ENCODE peak calls at places on chromosomes 7 and 10, in six cellular contexts. M is HepG2, F is A549, A is endothelial cell of umbilical vein, X is K562, N is GM12878. P is an unnamed sample.

GRCh38 chr10:67697646-67698245 is 1.8 kb upstream of the CTNNA3 start:
- DNase-seq in X (peak), N (no peak), A (peak), F (peak), M (peak), P (peak)

GRCh38 chr7:96401200-96401599 is 79.3 kb upstream of the SLC25A13 start:
- DNase-seq in N (no peak), F (no peak), M (peak), A (peak), X (no peak), P (peak)

GRCh38 chr10:44723654-44724053 is 187.5 kb upstream of the TMEM72 start:
- DNase-seq in M (no peak), A (no peak), N (no peak), X (no peak), F (no peak), P (no peak)

GRCh38 chr10:14200645-14201534 is 129.8 kb downstream of the FRMD4A start:
- DNase-seq in F (no peak), A (no peak), N (no peak), M (no peak), X (peak), P (peak)

GRCh38 chr7:85695041-85695990 is 508.5 kb upstream of the SEMA3D start:
- DNase-seq in X (no peak), N (no peak), M (no peak), A (no peak), F (peak), P (no peak)

GRCh38 chr7:95899919-95900513 is 127.7 kb downstream of the DYNC1I1 start:
- DNase-seq in F (no peak), N (no peak), M (peak), X (peak), A (no peak), P (peak)

GRCh38 chr7:117158941-117159705 is 163.7 kb downstream of the WNT2 start:
- DNase-seq in X (no peak), M (no peak), N (no peak), A (no peak), F (no peak), P (no peak)

GRCh38 chr7:47480576-47481538 is 101.1 kb downstream of the TNS3 start:
- DNase-seq in A (no peak), F (no peak), M (no peak), N (peak), X (no peak), P (no peak)

GRCh38 chr10:21014141-21014540 is 117.0 kb upstream of the NEBL start:
- DNase-seq in M (no peak), A (no peak), X (no peak), N (no peak), F (no peak), P (no peak)

GRCh38 chr10:110641256-110641655 is 2.9 kb upstream of the RBM20 start:
- DNase-seq in A (no peak), N (no peak), X (peak), F (peak), M (peak), P (peak)

GRCh38 chr10:31272841-31273240 is 46.2 kb upstream of the ZEB1 start:
- DNase-seq in M (no peak), F (no peak), N (no peak), X (no peak), A (no peak), P (no peak)

GRCh38 chr7:131012477-131013031 is 278.5 kb upstream of the KLF14 start:
- DNase-seq in F (no peak), M (no peak), A (no peak), N (no peak), X (peak), P (no peak)

GRCh38 chr10:133258066-133258817 is 18.4 kb downstream of the ADAM8 start:
- DNase-seq in F (no peak), A (no peak), X (no peak), N (no peak), M (no peak), P (peak)

GRCh38 chr7:117262546-117262945 is 60.3 kb downstream of the WNT2 start:
- DNase-seq in M (no peak), N (no peak), X (no peak), A (no peak), F (no peak), P (no peak)

GRCh38 chr10:4708123-4708759 is 117.8 kb upstream of the AKR1E2 start:
- DNase-seq in X (peak), N (no peak), A (no peak), M (peak), F (no peak), P (peak)

GRCh38 chr10:94076325-94076841 is 82.7 kb downstream of the PLCE1 start:
- DNase-seq in F (peak), A (no peak), M (peak), X (no peak), N (no peak), P (no peak)

GRCh38 chr7:102916881-102917280 is 4.1 kb downstream of the LRRC17 start:
- DNase-seq in X (no peak), M (no peak), N (no peak), A (no peak), F (no peak), P (no peak)

GRCh38 chr10:91799580-91799975 is 1.4 kb downstream of the TNKS2 start:
- DNase-seq in A (no peak), F (peak), N (no peak), M (no peak), X (no peak), P (no peak)

GRCh38 chr10:47141349-47141748 is 158.6 kb upstream of the GDF10 start:
- DNase-seq in M (no peak), F (no peak), A (no peak), N (no peak), X (no peak), P (no peak)

GRCh38 chr10:58627392-58627791 is 114.7 kb downstream of the BICC1 start:
- DNase-seq in N (no peak), M (no peak), F (no peak), X (no peak), A (no peak), P (no peak)
- TF ChIP-seq MYC in N (no peak), M (no peak), F (no peak), X (no peak), A (no peak), P (no peak)

DNA sequence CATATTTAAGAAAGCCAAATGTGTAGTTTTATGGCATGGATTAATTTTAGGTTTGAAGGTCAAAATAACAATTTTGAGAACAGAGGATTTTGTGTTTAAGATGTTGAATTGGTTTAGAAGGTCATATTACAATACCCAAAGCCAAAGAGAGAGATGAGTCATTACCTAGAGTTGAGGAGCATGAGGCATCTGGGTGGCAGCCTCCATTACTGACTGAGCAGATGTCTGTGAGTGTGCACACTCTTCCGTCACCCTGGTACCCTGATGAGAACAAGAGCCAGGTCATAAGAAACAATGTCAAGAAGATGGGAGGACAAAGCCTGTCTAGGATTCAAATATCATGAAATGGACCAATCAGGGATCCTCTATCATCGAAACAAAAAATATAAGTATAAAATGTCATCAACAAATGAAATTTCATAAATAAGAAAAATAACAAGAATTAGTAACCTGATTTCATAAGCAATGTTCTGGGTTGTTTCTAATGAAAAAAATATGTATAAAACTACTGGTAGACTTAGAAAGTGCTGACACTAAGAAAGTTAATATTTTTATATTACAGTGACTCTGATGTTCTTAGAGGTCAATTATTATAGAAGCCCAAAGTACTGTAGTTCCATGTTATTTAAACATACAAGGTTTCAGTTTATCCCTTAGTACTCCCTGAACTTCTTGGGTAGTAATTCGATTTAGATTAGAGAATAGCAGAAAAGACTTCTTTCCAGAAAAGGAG is 20.0 kb downstream of the CUBN start:
- DNase-seq in N (no peak), M (no peak), A (peak), X (peak), F (peak), P (peak)
- TF ChIP-seq MAX in N (no peak), M (no peak), A (no peak), X (no peak), F (no peak), P (no peak)

DNA sequence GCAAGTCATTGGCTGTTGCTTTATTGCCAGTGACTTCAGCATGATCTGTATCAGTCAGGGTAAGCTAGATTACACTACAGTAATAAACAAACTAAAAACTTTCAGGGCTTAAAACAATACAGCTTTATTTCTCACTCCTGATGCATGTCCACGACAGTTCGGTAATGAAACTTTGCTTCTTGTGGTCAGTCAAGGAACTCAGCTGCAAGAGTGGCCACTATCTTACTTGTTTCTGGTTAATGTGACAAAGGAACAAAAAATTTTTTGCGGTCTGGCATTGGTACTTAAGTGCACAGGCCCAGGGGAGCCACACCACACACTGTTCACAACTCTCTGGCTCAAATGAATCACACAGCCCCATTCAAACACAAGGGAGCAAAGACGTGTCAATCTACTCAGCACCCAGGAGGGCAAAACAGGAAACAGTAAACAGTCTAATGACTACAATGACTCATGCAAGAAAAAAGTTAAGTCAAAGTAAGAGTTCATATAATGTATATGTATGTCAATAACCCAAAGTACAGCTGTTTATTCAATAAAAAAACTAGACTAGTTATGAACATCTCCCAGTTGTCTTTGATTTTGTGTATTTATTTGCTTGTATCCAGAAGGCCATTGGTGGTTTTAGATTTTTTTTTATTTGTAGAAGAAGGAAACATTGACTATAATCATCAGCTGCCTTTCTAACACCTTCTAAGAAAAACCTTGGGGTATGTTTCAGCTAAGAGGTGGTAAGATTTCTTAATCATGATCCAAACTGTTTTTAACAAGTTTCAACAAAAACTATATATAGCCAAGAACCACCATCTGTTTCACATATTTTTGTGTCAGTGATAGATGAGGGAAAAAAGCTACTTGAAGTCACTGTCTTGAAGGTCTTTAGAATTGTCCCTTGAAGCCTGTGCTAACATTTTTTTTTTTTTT is 134.4 kb upstream of the FAM3C start:
- DNase-seq in M (no peak), X (no peak), F (peak), N (peak), A (peak), P (peak)
- H3K4me3 ChIP-seq in M (no peak), X (no peak), F (no peak), N (no peak), A (no peak), P (no peak)

GRCh38 chr7:142508251-142508650 is 241.0 kb upstream of the PRSS1 start:
- DNase-seq in A (no peak), N (no peak), M (no peak), F (no peak), X (no peak), P (no peak)
- TF ChIP-seq MYC in A (no peak), N (no peak), M (no peak), F (no peak), X (no peak), P (no peak)

GRCh38 chr7:82044497-82045080 is 274.7 kb upstream of the HGF start:
- DNase-seq in X (peak), N (no peak), F (no peak), A (peak), M (peak), P (peak)
- TF ChIP-seq MAX in X (no peak), N (no peak), F (no peak), A (no peak), M (no peak), P (no peak)

DNA sequence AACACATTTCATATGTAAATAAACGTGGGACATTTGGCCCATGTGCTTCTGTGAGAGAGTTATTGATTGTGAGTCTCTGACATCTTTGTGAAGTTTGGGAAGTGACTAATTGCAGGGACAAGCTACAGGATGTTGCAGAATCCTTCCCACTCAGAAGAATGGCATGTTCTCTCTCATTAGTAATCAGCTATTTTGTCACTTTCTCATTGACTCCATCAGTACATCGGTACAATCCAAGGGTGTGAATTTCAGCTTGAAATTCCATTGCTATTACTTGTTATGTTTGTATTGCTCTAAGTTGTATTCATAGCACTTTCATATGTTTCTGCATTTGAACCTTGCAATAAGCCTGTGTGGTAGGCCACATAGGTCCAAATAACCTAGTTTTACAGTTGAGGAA is 100.0 kb upstream of the KCNMA1 start:
- DNase-seq in N (no peak), F (no peak), A (peak), X (no peak), M (no peak), P (no peak)
- H3K4me3 ChIP-seq in N (no peak), F (no peak), A (no peak), X (no peak), M (no peak), P (no peak)

GRCh38 chr10:68955414-68955785 is 570 bp upstream of the DDX21 start:
- DNase-seq in N (no peak), A (no peak), X (no peak), M (no peak), F (no peak), P (no peak)
- TF ChIP-seq MYC in N (no peak), A (no peak), X (no peak), M (no peak), F (no peak), P (no peak)

P was measured in NB4.